ENCODE peak calls at places on chromosomes 11 and 22, in four cellular contexts. One of them, this sample, is unnamed.

GRCh38 chr22:43511276-43511910 is 99.6 kb downstream of the MPPED1 start:
- DNase-seq in T-helper 2 cell: no peak
- DNase-seq in COR-L47: no peak
- DNase-seq in GM13976: no peak
- DNase-seq in this sample: no peak

GRCh38 chr11:27429740-27430451 is 42.7 kb downstream of the LGR4 start:
- DNase-seq in GM13976: no peak
- DNase-seq in T-helper 2 cell: no peak
- DNase-seq in COR-L47: peak
- DNase-seq in this sample: no peak

GRCh38 chr22:35443790-35444684 is 44.1 kb downstream of the MCM5 start:
- DNase-seq in COR-L47: peak
- DNase-seq in GM13976: no peak
- DNase-seq in T-helper 2 cell: no peak
- DNase-seq in this sample: no peak

GRCh38 chr22:28438183-28438778 is 241.4 kb downstream of the TTC28 start:
- DNase-seq in COR-L47: peak
- DNase-seq in GM13976: no peak
- DNase-seq in T-helper 2 cell: no peak
- DNase-seq in this sample: no peak

GRCh38 chr11:6431861-6432260 is 8.9 kb downstream of the HPX start:
- DNase-seq in GM13976: no peak
- DNase-seq in T-helper 2 cell: no peak
- DNase-seq in COR-L47: no peak
- DNase-seq in this sample: no peak

GRCh38 chr11:9748361-9748970 is 84.6 kb downstream of the SWAP70 start:
- DNase-seq in COR-L47: peak
- DNase-seq in GM13976: peak
- DNase-seq in T-helper 2 cell: no peak
- DNase-seq in this sample: peak

GRCh38 chr11:34343153-34343552 is 14.7 kb downstream of the ABTB2 start:
- DNase-seq in T-helper 2 cell: no peak
- DNase-seq in COR-L47: no peak
- DNase-seq in GM13976: no peak
- DNase-seq in this sample: no peak

GRCh38 chr22:48369789-48370507 is 1457.7 kb downstream of the BRD1 start:
- DNase-seq in COR-L47: no peak
- DNase-seq in GM13976: no peak
- DNase-seq in T-helper 2 cell: no peak
- DNase-seq in this sample: no peak

GRCh38 chr11:17528181-17528691 is 16.0 kb downstream of the USH1C start:
- DNase-seq in COR-L47: no peak
- DNase-seq in T-helper 2 cell: no peak
- DNase-seq in GM13976: peak
- DNase-seq in this sample: peak

GRCh38 chr11:2890466-2891241 is 5.1 kb upstream of the CDKN1C start:
- DNase-seq in T-helper 2 cell: no peak
- DNase-seq in GM13976: no peak
- DNase-seq in COR-L47: peak
- DNase-seq in this sample: no peak

GRCh38 chr11:22795914-22796313 is 33.7 kb downstream of the SVIP start:
- DNase-seq in COR-L47: no peak
- DNase-seq in T-helper 2 cell: no peak
- DNase-seq in GM13976: no peak
- DNase-seq in this sample: no peak

GRCh38 chr11:118634435-118635236 is 27.2 kb downstream of the PHLDB1 start:
- DNase-seq in GM13976: no peak
- DNase-seq in T-helper 2 cell: no peak
- DNase-seq in COR-L47: peak
- DNase-seq in this sample: no peak

GRCh38 chr11:72665911-72666472 is 8.2 kb downstream of the PDE2A start:
- DNase-seq in COR-L47: no peak
- DNase-seq in T-helper 2 cell: no peak
- DNase-seq in GM13976: no peak
- DNase-seq in this sample: no peak

GRCh38 chr11:129190087-129190486 is 2.0 kb downstream of the ARHGAP32 start:
- DNase-seq in T-helper 2 cell: no peak
- DNase-seq in GM13976: no peak
- DNase-seq in COR-L47: no peak
- DNase-seq in this sample: no peak

GRCh38 chr11:131609317-131609716 is 238.9 kb downstream of the NTM start:
- DNase-seq in COR-L47: no peak
- DNase-seq in T-helper 2 cell: no peak
- DNase-seq in GM13976: no peak
- DNase-seq in this sample: no peak

GRCh38 chr11:129636926-129637325 is 178.7 kb upstream of the TMEM45B start:
- DNase-seq in T-helper 2 cell: no peak
- DNase-seq in COR-L47: no peak
- DNase-seq in GM13976: no peak
- DNase-seq in this sample: no peak

GRCh38 chr11:130551388-130551787 is 102.9 kb downstream of the ADAMTS15 start:
- DNase-seq in T-helper 2 cell: no peak
- DNase-seq in COR-L47: no peak
- DNase-seq in GM13976: no peak
- DNase-seq in this sample: no peak

GRCh38 chr11:14393889-14394288 is 34.9 kb upstream of the RRAS2 start:
- DNase-seq in COR-L47: no peak
- DNase-seq in GM13976: no peak
- DNase-seq in T-helper 2 cell: no peak
- DNase-seq in this sample: no peak